ENCODE peak calls at places on chromosomes 6 and 20, in six cellular contexts. Q is right lobe of liver, W is esophagus squamous epithelium, P is thoracic aorta, A is A673, M is lung. I is an unnamed sample.

GRCh38 chr6:106473807-106474206 is 113.3 kb downstream of the CRYBG1 start:
- DNase-seq in Q (no peak), W (no peak), P (no peak), A (no peak), M (no peak), I (peak; percentile 79)

GRCh38 chr6:163347021-163347446 is 67.5 kb upstream of the QKI start:
- DNase-seq in Q (no peak), W (no peak), P (no peak), A (no peak), M (no peak), I (peak; percentile 49)

GRCh38 chr6:87473419-87473903 is 687 bp downstream of the SLC35A1 start:
- DNase-seq in Q (no peak), W (no peak), P (peak; percentile 2), A (peak; percentile 73), M (peak; percentile 52), I (peak; percentile 45)

GRCh38 chr6:166627875-166628849 is 1.1 kb upstream of the RPS6KA2 start:
- DNase-seq in Q (peak; percentile 81), W (peak; percentile 17), P (no peak), A (peak; percentile 74), M (peak; percentile 75), I (peak; percentile 48)

GRCh38 chr6:132505158-132505557 is 7.8 kb downstream of the STX7 start:
- DNase-seq in Q (no peak), W (no peak), P (no peak), A (no peak), M (no peak), I (no peak)

GRCh38 chr6:37435373-37435772 is 2.4 kb downstream of the CMTR1 start:
- DNase-seq in Q (no peak), W (no peak), P (no peak), A (no peak), M (no peak), I (no peak)

GRCh38 chr6:168084465-168085160 is 5.6 kb upstream of the FRMD1 start:
- DNase-seq in Q (no peak), W (no peak), P (no peak), A (no peak), M (no peak), I (no peak)

GRCh38 chr6:127083231-127084015 is 35.0 kb upstream of the RSPO3 start:
- DNase-seq in Q (no peak), W (no peak), P (no peak), A (no peak), M (no peak), I (no peak)

GRCh38 chr20:36010745-36011326 is 42.4 kb downstream of the CNBD2 start:
- DNase-seq in Q (no peak), W (no peak), P (no peak), A (no peak), M (no peak), I (no peak)

GRCh38 chr20:31551163-31551562 is 36.9 kb downstream of the HM13 start:
- DNase-seq in Q (no peak), W (no peak), P (no peak), A (no peak), M (no peak), I (no peak)

GRCh38 chr6:23202207-23202606 is 632.8 kb downstream of the HDGFL1 start:
- DNase-seq in Q (no peak), W (no peak), P (no peak), A (peak; percentile 81), M (no peak), I (no peak)

GRCh38 chr6:39091163-39091562 is 23.8 kb downstream of the SAYSD1 start:
- DNase-seq in Q (no peak), W (no peak), P (no peak), A (no peak), M (no peak), I (no peak)

GRCh38 chr6:157059781-157060180 is 263.5 kb downstream of the TMEM242 start:
- DNase-seq in Q (no peak), W (no peak), P (no peak), A (no peak), M (peak; percentile 62), I (peak; percentile 44)

GRCh38 chr6:112600168-112600567 is 253.0 kb downstream of the RFPL4B start:
- DNase-seq in Q (no peak), W (no peak), P (no peak), A (peak; percentile 38), M (no peak), I (no peak)

GRCh38 chr20:61925555-61926252 is 140.0 kb downstream of the TAF4 start:
- DNase-seq in Q (no peak), W (no peak), P (no peak), A (peak; percentile 71), M (no peak), I (peak; percentile 86)

GRCh38 chr6:100999034-100999597 is 118.0 kb upstream of the ASCC3 start:
- DNase-seq in Q (no peak), W (no peak), P (no peak), A (no peak), M (no peak), I (no peak)

GRCh38 chr20:1332749-1333300 is 3.9 kb upstream of the SDCBP2 start:
- DNase-seq in Q (no peak), W (no peak), P (no peak), A (no peak), M (peak; percentile 21), I (no peak)

GRCh38 chr20:5971203-5971602 is 20.8 kb downstream of the MCM8 start:
- DNase-seq in Q (no peak), W (no peak), P (no peak), A (no peak), M (no peak), I (no peak)

GRCh38 chr6:2147737-2148448 is 97.5 kb downstream of the GMDS start:
- DNase-seq in Q (no peak), W (no peak), P (no peak), A (no peak), M (no peak), I (peak; percentile 36)

GRCh38 chr6:90490030-90490429 is 96.8 kb downstream of the MAP3K7 start:
- DNase-seq in Q (no peak), W (no peak), P (no peak), A (no peak), M (no peak), I (no peak)

GRCh38 chr20:17772005-17772343 is 72.2 kb downstream of the BANF2 start:
- DNase-seq in Q (no peak), W (no peak), P (no peak), A (no peak), M (no peak), I (no peak)

GRCh38 chr6:155528982-155529453 is 73.4 kb upstream of the NOX3 start:
- DNase-seq in Q (no peak), W (no peak), P (peak; percentile 34), A (peak; percentile 84), M (no peak), I (peak; percentile 90)

GRCh38 chr6:75691012-75691411 is 58.0 kb upstream of the MYO6 start:
- DNase-seq in Q (no peak), W (no peak), P (no peak), A (no peak), M (no peak), I (peak; percentile 11)

GRCh38 chr20:45449528-45449927 is 20.0 kb upstream of the WFDC2 start:
- DNase-seq in Q (no peak), W (no peak), P (no peak), A (no peak), M (no peak), I (no peak)
- TF ChIP-seq CTCF in Q (no peak), W (no peak), P (no peak), A (no peak), M (no peak), I (no peak)

DNA sequence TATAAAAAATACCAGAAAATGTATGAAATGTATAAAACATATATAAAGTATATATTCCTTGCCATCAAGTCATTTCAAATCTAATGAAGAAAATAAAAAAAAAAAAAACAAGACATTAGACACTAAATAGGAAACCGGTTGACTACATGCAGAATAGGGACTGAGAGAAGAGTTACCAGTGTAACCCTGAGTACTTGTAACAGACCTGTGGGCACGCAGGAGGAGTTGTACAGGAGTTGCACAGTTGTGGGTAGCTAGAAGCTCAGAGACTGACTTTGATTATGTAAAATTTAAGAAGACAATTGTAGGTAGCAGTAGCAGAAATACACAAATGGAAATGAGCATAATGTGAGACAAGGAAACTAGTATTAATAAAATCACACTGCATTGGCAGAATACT is 112.4 kb upstream of the DST start:
- DNase-seq in Q (no peak), W (no peak), P (no peak), A (no peak), M (no peak), I (no peak)
- H3K4me1 ChIP-seq in Q (peaks cover 8% of the 10 kb centered on the region), W (peaks cover 20% of the 10 kb centered on the region), P (peaks cover 50% of the 10 kb centered on the region), A (peaks cover 30% of the 10 kb centered on the region), M (peaks cover 35% of the 10 kb centered on the region), I (peaks cover 55% of the 10 kb centered on the region)

GRCh38 chr6:36319834-36320233 is 16.9 kb downstream of the BNIP5 start:
- DNase-seq in Q (no peak), W (no peak), P (no peak), A (no peak), M (no peak), I (no peak)

GRCh38 chr6:36322591-36322990 is 14.1 kb downstream of the BNIP5 start:
- DNase-seq in Q (no peak), W (no peak), P (no peak), A (no peak), M (no peak), I (no peak)

GRCh38 chr6:36318690-36319435 is 17.8 kb downstream of the BNIP5 start:
- DNase-seq in Q (no peak), W (no peak), P (no peak), A (no peak), M (no peak), I (no peak)

GRCh38 chr6:36319436-36319762 is 17.3 kb downstream of the BNIP5 start:
- DNase-seq in Q (no peak), W (no peak), P (no peak), A (no peak), M (no peak), I (no peak)

DNA sequence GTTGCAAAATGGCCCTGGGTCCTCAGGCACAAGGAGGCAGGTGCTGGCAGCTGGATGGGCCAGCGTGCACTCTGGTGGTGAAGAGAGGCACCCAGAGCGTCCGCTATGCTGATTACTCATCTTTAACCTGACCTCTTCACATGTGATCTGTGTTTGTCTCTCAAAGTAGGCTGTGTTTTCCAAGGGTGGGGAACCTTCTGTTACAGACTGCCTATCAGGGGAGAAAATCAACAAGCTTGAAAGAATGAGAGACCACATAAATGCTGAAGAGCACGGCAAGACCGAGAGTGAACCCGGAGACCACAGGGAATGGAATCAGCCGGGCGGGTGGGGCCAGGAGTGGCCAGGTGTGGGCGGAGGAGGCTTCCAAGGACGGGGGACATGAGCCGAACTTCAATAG is 16.2 kb downstream of the BNIP5 start:
- DNase-seq in Q (no peak), W (no peak), P (no peak), A (no peak), M (no peak), I (no peak)
- TF ChIP-seq CTCF in Q (no peak), W (no peak), P (no peak), A (no peak), M (no peak), I (no peak)

GRCh38 chr20:23663180-23663579 is 25.4 kb upstream of the CST3 start:
- DNase-seq in Q (no peak), W (no peak), P (no peak), A (no peak), M (no peak), I (no peak)
- H3K4me1 ChIP-seq in Q (no peaks in the 10 kb centered on the region), W (no peaks in the 10 kb centered on the region), P (peaks cover 3% of the 10 kb centered on the region), A (no peaks in the 10 kb centered on the region), M (no peaks in the 10 kb centered on the region), I (no peaks in the 10 kb centered on the region)